ENCODE peak calls at places on chromosomes 4 and X, in seven cellular contexts. S, D, Z, O, X, N and L are unnamed samples.

GRCh38 chrX:10166248-10166716 is 9.5 kb downstream of the CLCN4 start:
- DNase-seq in S (no peak), D (no peak), Z (no peak), O (no peak), X (no peak), N (no peak), L (no peak)

GRCh38 chrX:71989768-71990167 is 79.1 kb downstream of the NHSL2 start:
- DNase-seq in S (peak), D (no peak), Z (no peak), O (no peak), X (no peak), N (no peak), L (no peak)

GRCh38 chr4:81503586-81503985 is 31.9 kb upstream of the RASGEF1B start:
- DNase-seq in S (no peak), D (no peak), Z (no peak), O (no peak), X (no peak), N (no peak), L (no peak)

GRCh38 chr4:139582044-139582443 is 26.0 kb upstream of the SETD7 start:
- DNase-seq in S (no peak), D (no peak), Z (no peak), O (no peak), X (no peak), N (no peak), L (no peak)

GRCh38 chrX:97159916-97160800 is 276.4 kb downstream of the RPA4 start:
- DNase-seq in S (no peak), D (no peak), Z (no peak), O (no peak), X (no peak), N (no peak), L (no peak)

GRCh38 chr4:140754918-140755810 is 1.0 kb downstream of the TBC1D9 start:
- DNase-seq in S (no peak), D (no peak), Z (no peak), O (no peak), X (no peak), N (no peak), L (no peak)

GRCh38 chr4:139458999-139459398 is 5.1 kb downstream of the RAB33B start:
- DNase-seq in S (no peak), D (no peak), Z (no peak), O (no peak), X (no peak), N (no peak), L (no peak)

GRCh38 chr4:1187182-1187581 is 14.8 kb upstream of the SPON2 start:
- DNase-seq in S (peak), D (no peak), Z (no peak), O (no peak), X (no peak), N (no peak), L (no peak)

GRCh38 chrX:19375546-19375945 is 31.8 kb downstream of the PDHA1 start:
- DNase-seq in S (no peak), D (no peak), Z (no peak), O (no peak), X (no peak), N (no peak), L (no peak)

GRCh38 chrX:48972214-48973164 is 845 bp upstream of the KCND1 start:
- DNase-seq in S (peak), D (no peak), Z (peak), O (no peak), X (no peak), N (no peak), L (peak)

GRCh38 chr4:172962564-172963353 is 205.9 kb upstream of the GALNT7 start:
- DNase-seq in S (no peak), D (no peak), Z (no peak), O (no peak), X (no peak), N (no peak), L (no peak)

GRCh38 chr4:4694296-4694772 is 152.5 kb upstream of the STX18 start:
- DNase-seq in S (no peak), D (no peak), Z (no peak), O (no peak), X (no peak), N (no peak), L (peak)

GRCh38 chr4:7351014-7351413 is 83.7 kb downstream of the PSAPL1 start:
- DNase-seq in S (no peak), D (no peak), Z (no peak), O (no peak), X (peak), N (no peak), L (no peak)

GRCh38 chr4:108527729-108528128 is 92.6 kb upstream of the RPL34 start:
- DNase-seq in S (no peak), D (no peak), Z (no peak), O (no peak), X (no peak), N (no peak), L (no peak)

GRCh38 chr4:146482788-146483187 is 39.0 kb downstream of the SLC10A7 start:
- DNase-seq in S (no peak), D (no peak), Z (no peak), O (no peak), X (no peak), N (no peak), L (no peak)

GRCh38 chrX:49071877-49072711 is 1.7 kb downstream of the PRAF2 start:
- DNase-seq in S (peak), D (no peak), Z (no peak), O (no peak), X (peak), N (no peak), L (peak)

GRCh38 chr4:10090467-10091250 is 25.9 kb downstream of the WDR1 start:
- DNase-seq in S (no peak), D (no peak), Z (no peak), O (no peak), X (no peak), N (no peak), L (no peak)

GRCh38 chr4:186203391-186203802 is 12.0 kb downstream of the CYP4V2 start:
- DNase-seq in S (no peak), D (no peak), Z (no peak), O (no peak), X (no peak), N (no peak), L (no peak)